ENCODE peak calls at places on chromosomes 6 and 20, in four cellular contexts. H is HT-29; E is HFFc6; I is naive thymus-derived CD4-positive, alpha-beta T cell. R is an unnamed sample.

GRCh38 chr6:86961432-86962200 is 24.3 kb downstream of the HTR1E start:
- DNase-seq in H (no peak), E (no peak), I (no peak), R (no peak)

GRCh38 chr20:63744574-63745423 is 5.2 kb downstream of the SLC2A4RG start:
- DNase-seq in H (no peak), E (no peak), I (no peak), R (no peak)

GRCh38 chr6:127967708-127968107 is 66.8 kb upstream of the THEMIS start:
- DNase-seq in H (no peak), E (no peak), I (peak; percentile 44), R (no peak)

GRCh38 chr6:12060780-12061619 is 48.9 kb downstream of the HIVEP1 start:
- DNase-seq in H (peak; percentile 36), E (no peak), I (peak; percentile 76), R (no peak)

GRCh38 chr20:23684261-23684660 is 4.6 kb downstream of the CST4 start:
- DNase-seq in H (no peak), E (no peak), I (no peak), R (no peak)

GRCh38 chr6:25144919-25145318 is 134.3 kb upstream of the CARMIL1 start:
- DNase-seq in H (no peak), E (no peak), I (no peak), R (no peak)

GRCh38 chr6:47787620-47788497 is 6.0 kb downstream of the OPN5 start:
- DNase-seq in H (peak; percentile 74), E (peak; percentile 24), I (peak; percentile 41), R (peak; percentile 13)

GRCh38 chr6:168320661-168321060 is 1.1 kb upstream of the DACT2 start:
- DNase-seq in H (no peak), E (no peak), I (no peak), R (no peak)

GRCh38 chr6:136318676-136319075 is 29.0 kb upstream of the BCLAF1 start:
- DNase-seq in H (no peak), E (no peak), I (no peak), R (no peak)

GRCh38 chr6:41783106-41783780 is 2.7 kb downstream of the PRICKLE4 start:
- DNase-seq in H (no peak), E (no peak), I (no peak), R (no peak)

GRCh38 chr6:35025241-35026188 is 115.6 kb downstream of the TCP11 start:
- DNase-seq in H (peak; percentile 9), E (no peak), I (no peak), R (no peak)

GRCh38 chr20:38050691-38051090 is 17.1 kb downstream of the RPRD1B start:
- DNase-seq in H (no peak), E (no peak), I (no peak), R (no peak)

GRCh38 chr6:111846511-111847409 is 26.5 kb downstream of the FYN start:
- DNase-seq in H (no peak), E (no peak), I (peak; percentile 81), R (no peak)

GRCh38 chr20:11891081-11891826 is 26.4 kb upstream of the BTBD3 start:
- DNase-seq in H (peak; percentile 54), E (peak; percentile 26), I (peak; percentile 5), R (peak; percentile 29)

GRCh38 chr20:57838670-57839142 is 128.9 kb upstream of the PMEPA1 start:
- DNase-seq in H (no peak), E (no peak), I (no peak), R (no peak)

GRCh38 chr6:49906511-49906910 is 40.2 kb upstream of the CRISP1 start:
- DNase-seq in H (no peak), E (no peak), I (no peak), R (no peak)

GRCh38 chr6:53579338-53579737 is 34.4 kb upstream of the GCLC start:
- DNase-seq in H (no peak), E (no peak), I (no peak), R (no peak)

GRCh38 chr6:49849121-49849907 is 17.0 kb downstream of the CRISP1 start:
- DNase-seq in H (peak; percentile 67), E (peak; percentile 57), I (peak; percentile 13), R (peak; percentile 71)

GRCh38 chr20:51467971-51468626 is 74.4 kb downstream of the NFATC2 start:
- DNase-seq in H (no peak), E (no peak), I (no peak), R (no peak)

GRCh38 chr20:38242848-38243449 is 17.6 kb downstream of the KIAA1755 start:
- DNase-seq in H (peak; percentile 58), E (no peak), I (no peak), R (peak; percentile 19)

GRCh38 chr20:59086923-59087322 is 44.3 kb upstream of the PRELID3B start:
- DNase-seq in H (no peak), E (no peak), I (no peak), R (no peak)

GRCh38 chr6:12548526-12548925 is 168.0 kb upstream of the PHACTR1 start:
- DNase-seq in H (no peak), E (peak; percentile 83), I (no peak), R (no peak)